ENCODE peak calls at places on chromosomes 7 and 10, in six cellular contexts. One of them, this sample, is unnamed.

GRCh38 chr7:85415743-85416142 is 228.9 kb upstream of the SEMA3D start:
- DNase-seq in neural progenitor cell: no peak
- DNase-seq in psoas muscle: no peak
- DNase-seq in fibroblast of mammary gland: no peak
- DNase-seq in Peyer's patch: no peak
- DNase-seq in pancreas: no peak
- DNase-seq in this sample: no peak

GRCh38 chr7:41051062-41051461 is 651.8 kb downstream of the INHBA start:
- DNase-seq in Peyer's patch: no peak
- DNase-seq in fibroblast of mammary gland: no peak
- DNase-seq in neural progenitor cell: no peak
- DNase-seq in psoas muscle: no peak
- DNase-seq in pancreas: no peak
- DNase-seq in this sample: no peak

GRCh38 chr7:111388912-111389311 is 173.4 kb downstream of the IMMP2L start:
- DNase-seq in fibroblast of mammary gland: no peak
- DNase-seq in Peyer's patch: no peak
- DNase-seq in neural progenitor cell: no peak
- DNase-seq in psoas muscle: no peak
- DNase-seq in pancreas: no peak
- DNase-seq in this sample: no peak

GRCh38 chr7:1779445-1779844 is 109.4 kb downstream of the ELFN1 start:
- DNase-seq in fibroblast of mammary gland: no peak
- DNase-seq in pancreas: no peak
- DNase-seq in neural progenitor cell: no peak
- DNase-seq in Peyer's patch: peak
- DNase-seq in psoas muscle: no peak
- DNase-seq in this sample: no peak

GRCh38 chr10:91681361-91682276 is 48.7 kb upstream of the PPP1R3C start:
- DNase-seq in neural progenitor cell: no peak
- DNase-seq in psoas muscle: no peak
- DNase-seq in pancreas: no peak
- DNase-seq in fibroblast of mammary gland: peak
- DNase-seq in Peyer's patch: no peak
- DNase-seq in this sample: peak

GRCh38 chr7:56447864-56448693 is 331.9 kb upstream of the NUPR2 start:
- DNase-seq in neural progenitor cell: no peak
- DNase-seq in Peyer's patch: no peak
- DNase-seq in pancreas: no peak
- DNase-seq in psoas muscle: peak
- DNase-seq in fibroblast of mammary gland: peak
- DNase-seq in this sample: no peak

GRCh38 chr10:49360271-49361177 is 35.4 kb downstream of the DRGX start:
- DNase-seq in Peyer's patch: no peak
- DNase-seq in pancreas: no peak
- DNase-seq in neural progenitor cell: no peak
- DNase-seq in fibroblast of mammary gland: no peak
- DNase-seq in psoas muscle: no peak
- DNase-seq in this sample: no peak

GRCh38 chr7:138755331-138755747 is 42.5 kb upstream of the TMEM213 start:
- DNase-seq in pancreas: no peak
- DNase-seq in neural progenitor cell: peak
- DNase-seq in fibroblast of mammary gland: no peak
- DNase-seq in psoas muscle: no peak
- DNase-seq in Peyer's patch: no peak
- DNase-seq in this sample: no peak

GRCh38 chr10:17056781-17057191 is 72.8 kb downstream of the CUBN start:
- DNase-seq in neural progenitor cell: no peak
- DNase-seq in Peyer's patch: no peak
- DNase-seq in fibroblast of mammary gland: peak
- DNase-seq in psoas muscle: no peak
- DNase-seq in pancreas: no peak
- DNase-seq in this sample: peak

GRCh38 chr10:132742837-132743194 is 43.1 kb downstream of the NKX6-2 start:
- DNase-seq in Peyer's patch: no peak
- DNase-seq in pancreas: no peak
- DNase-seq in fibroblast of mammary gland: no peak
- DNase-seq in psoas muscle: no peak
- DNase-seq in neural progenitor cell: peak
- DNase-seq in this sample: no peak

GRCh38 chr10:132443605-132443997 is 46.6 kb downstream of the PWWP2B start:
- DNase-seq in neural progenitor cell: no peak
- DNase-seq in pancreas: no peak
- DNase-seq in Peyer's patch: peak
- DNase-seq in psoas muscle: no peak
- DNase-seq in fibroblast of mammary gland: peak
- DNase-seq in this sample: peak

GRCh38 chr10:110502072-110502845 is 4.6 kb downstream of the DUSP5 start:
- DNase-seq in neural progenitor cell: no peak
- DNase-seq in fibroblast of mammary gland: peak
- DNase-seq in Peyer's patch: no peak
- DNase-seq in psoas muscle: no peak
- DNase-seq in pancreas: no peak
- DNase-seq in this sample: peak

GRCh38 chr10:126135939-126136595 is 239.7 kb downstream of the FANK1 start:
- DNase-seq in fibroblast of mammary gland: no peak
- DNase-seq in Peyer's patch: no peak
- DNase-seq in pancreas: no peak
- DNase-seq in psoas muscle: no peak
- DNase-seq in neural progenitor cell: no peak
- DNase-seq in this sample: no peak

GRCh38 chr7:93117852-93118530 is at the start of gene SAMD9:
- DNase-seq in pancreas: peak
- DNase-seq in fibroblast of mammary gland: peak
- DNase-seq in psoas muscle: no peak
- DNase-seq in neural progenitor cell: no peak
- DNase-seq in Peyer's patch: peak
- DNase-seq in this sample: peak

GRCh38 chr7:98295467-98296220 is 14.2 kb downstream of the BRI3 start:
- DNase-seq in Peyer's patch: no peak
- DNase-seq in psoas muscle: peak
- DNase-seq in neural progenitor cell: no peak
- DNase-seq in fibroblast of mammary gland: no peak
- DNase-seq in pancreas: no peak
- DNase-seq in this sample: no peak

GRCh38 chr10:86535057-86535882 is 13.7 kb upstream of the WAPL start:
- DNase-seq in fibroblast of mammary gland: peak
- DNase-seq in psoas muscle: peak
- DNase-seq in Peyer's patch: peak
- DNase-seq in neural progenitor cell: peak
- DNase-seq in pancreas: peak
- DNase-seq in this sample: peak

GRCh38 chr10:133260895-133261725 is 15.6 kb downstream of the ADAM8 start:
- DNase-seq in psoas muscle: peak
- DNase-seq in fibroblast of mammary gland: peak
- DNase-seq in neural progenitor cell: peak
- DNase-seq in pancreas: peak
- DNase-seq in Peyer's patch: peak
- DNase-seq in this sample: peak

GRCh38 chr10:33913194-33913593 is 578.7 kb upstream of the NRP1 start:
- DNase-seq in psoas muscle: no peak
- DNase-seq in neural progenitor cell: no peak
- DNase-seq in Peyer's patch: no peak
- DNase-seq in fibroblast of mammary gland: peak
- DNase-seq in pancreas: no peak
- DNase-seq in this sample: peak

GRCh38 chr10:61981460-61981859 is 80.0 kb downstream of the ARID5B start:
- DNase-seq in psoas muscle: no peak
- DNase-seq in Peyer's patch: no peak
- DNase-seq in pancreas: no peak
- DNase-seq in fibroblast of mammary gland: no peak
- DNase-seq in neural progenitor cell: no peak
- DNase-seq in this sample: no peak

GRCh38 chr7:725223-726005 is 1.1 kb upstream of the DNAAF5 start:
- DNase-seq in pancreas: no peak
- DNase-seq in Peyer's patch: no peak
- DNase-seq in neural progenitor cell: no peak
- DNase-seq in fibroblast of mammary gland: peak
- DNase-seq in psoas muscle: no peak
- DNase-seq in this sample: peak

GRCh38 chr7:19213746-19214145 is 68.5 kb upstream of the FERD3L start:
- DNase-seq in psoas muscle: no peak
- DNase-seq in fibroblast of mammary gland: no peak
- DNase-seq in pancreas: no peak
- DNase-seq in Peyer's patch: no peak
- DNase-seq in neural progenitor cell: no peak
- DNase-seq in this sample: no peak

DNA sequence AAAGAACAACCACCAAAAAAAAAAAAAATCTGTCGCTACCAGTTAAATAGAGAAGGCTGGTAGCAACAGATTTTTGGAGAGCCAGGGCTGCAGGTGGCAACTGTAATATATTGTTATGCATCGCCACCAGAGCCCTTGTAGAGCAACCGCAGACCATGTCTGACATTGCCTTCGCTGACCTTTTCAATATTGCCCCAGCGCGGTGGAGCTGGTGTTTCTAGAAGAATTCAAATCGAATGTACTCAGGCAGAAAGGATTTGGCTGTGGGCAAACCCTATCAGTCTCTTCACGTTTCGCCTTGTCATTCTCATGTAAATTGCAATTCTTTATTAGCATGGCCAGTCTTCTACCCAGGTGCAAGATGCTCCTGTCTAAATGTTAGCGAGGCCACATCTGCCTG is 490.2 kb upstream of the AUTS2 start:
- DNase-seq in neural progenitor cell: peak
- DNase-seq in psoas muscle: no peak
- DNase-seq in Peyer's patch: no peak
- DNase-seq in pancreas: no peak
- DNase-seq in fibroblast of mammary gland: no peak
- DNase-seq in this sample: no peak
- H3K4me3 ChIP-seq in neural progenitor cell: no peak
- H3K4me3 ChIP-seq in psoas muscle: no peak
- H3K4me3 ChIP-seq in Peyer's patch: no peak
- H3K4me3 ChIP-seq in pancreas: no peak
- H3K4me3 ChIP-seq in fibroblast of mammary gland: no peak
- H3K4me3 ChIP-seq in this sample: no peak

GRCh38 chr7:144100607-144101006 is 8.8 kb upstream of the OR2A2 start:
- DNase-seq in Peyer's patch: no peak
- DNase-seq in psoas muscle: no peak
- DNase-seq in pancreas: no peak
- DNase-seq in fibroblast of mammary gland: no peak
- DNase-seq in neural progenitor cell: no peak
- DNase-seq in this sample: no peak

GRCh38 chr7:144102041-144102440 is 7.3 kb upstream of the OR2A2 start:
- DNase-seq in neural progenitor cell: no peak
- DNase-seq in fibroblast of mammary gland: no peak
- DNase-seq in pancreas: no peak
- DNase-seq in psoas muscle: no peak
- DNase-seq in Peyer's patch: no peak
- DNase-seq in this sample: no peak

GRCh38 chr7:144098776-144099175 is 10.6 kb upstream of the OR2A2 start:
- DNase-seq in fibroblast of mammary gland: no peak
- DNase-seq in pancreas: no peak
- DNase-seq in neural progenitor cell: no peak
- DNase-seq in Peyer's patch: no peak
- DNase-seq in psoas muscle: no peak
- DNase-seq in this sample: no peak
- TF ChIP-seq CTCF in fibroblast of mammary gland: no peak
- TF ChIP-seq CTCF in pancreas: no peak
- TF ChIP-seq CTCF in neural progenitor cell: no peak
- TF ChIP-seq CTCF in Peyer's patch: no peak
- TF ChIP-seq CTCF in psoas muscle: no peak
- TF ChIP-seq CTCF in this sample: no peak

DNA sequence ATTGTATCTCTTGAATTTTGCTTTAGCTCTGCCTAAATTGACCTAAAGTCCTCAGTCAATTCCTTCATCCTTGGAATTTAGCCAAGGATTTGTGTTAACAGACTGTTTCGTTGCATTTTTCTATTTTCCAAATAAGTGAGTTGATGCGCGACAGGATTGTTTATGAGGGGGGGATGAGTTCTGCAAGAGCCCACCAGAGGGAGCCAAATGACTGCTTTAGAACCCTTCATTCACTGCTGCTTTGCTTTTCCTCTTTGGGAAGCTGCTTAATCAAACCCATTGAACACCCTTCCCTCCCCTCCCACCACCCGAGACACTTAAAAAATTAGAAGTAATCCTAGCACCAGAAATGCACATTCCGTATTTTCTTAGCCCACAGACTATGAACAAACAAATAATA is 33.7 kb upstream of the PTF1A start:
- DNase-seq in pancreas: peak
- DNase-seq in Peyer's patch: peak
- DNase-seq in neural progenitor cell: peak
- DNase-seq in fibroblast of mammary gland: peak
- DNase-seq in psoas muscle: no peak
- DNase-seq in this sample: peak
- H3K4me3 ChIP-seq in pancreas: no peak
- H3K4me3 ChIP-seq in Peyer's patch: no peak
- H3K4me3 ChIP-seq in neural progenitor cell: peak
- H3K4me3 ChIP-seq in fibroblast of mammary gland: no peak
- H3K4me3 ChIP-seq in psoas muscle: no peak
- H3K4me3 ChIP-seq in this sample: no peak

GRCh38 chr7:36010656-36011587 is 142.1 kb upstream of the EEPD1 start:
- DNase-seq in psoas muscle: no peak
- DNase-seq in pancreas: no peak
- DNase-seq in Peyer's patch: no peak
- DNase-seq in fibroblast of mammary gland: no peak
- DNase-seq in neural progenitor cell: no peak
- DNase-seq in this sample: no peak
- TF ChIP-seq CTCF in psoas muscle: no peak
- TF ChIP-seq CTCF in pancreas: no peak
- TF ChIP-seq CTCF in Peyer's patch: no peak
- TF ChIP-seq CTCF in fibroblast of mammary gland: no peak
- TF ChIP-seq CTCF in neural progenitor cell: no peak
- TF ChIP-seq CTCF in this sample: no peak

DNA sequence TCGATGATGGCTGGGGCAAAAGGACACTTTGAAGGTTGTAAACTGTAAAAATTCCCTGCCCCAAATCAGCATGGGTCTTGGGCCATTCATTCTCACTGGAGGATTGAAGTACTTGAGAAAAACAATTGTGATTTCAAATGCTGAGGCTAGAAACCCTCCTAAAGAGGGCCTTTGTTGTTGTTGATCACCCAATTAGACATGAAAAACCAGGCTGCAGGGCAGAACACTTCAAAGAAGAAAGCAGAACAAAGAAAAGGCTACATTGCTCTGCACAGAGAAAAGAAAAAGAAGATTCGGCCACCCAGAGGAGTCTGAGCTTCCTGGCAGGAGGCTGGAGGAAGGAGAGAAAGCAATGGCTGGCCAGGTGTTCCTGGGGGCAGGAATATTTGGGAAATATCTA is 143.1 kb downstream of the NPY start:
- DNase-seq in Peyer's patch: no peak
- DNase-seq in neural progenitor cell: peak
- DNase-seq in psoas muscle: no peak
- DNase-seq in fibroblast of mammary gland: no peak
- DNase-seq in pancreas: no peak
- DNase-seq in this sample: no peak
- H3K4me3 ChIP-seq in Peyer's patch: no peak
- H3K4me3 ChIP-seq in neural progenitor cell: peak
- H3K4me3 ChIP-seq in psoas muscle: no peak
- H3K4me3 ChIP-seq in fibroblast of mammary gland: no peak
- H3K4me3 ChIP-seq in pancreas: no peak
- H3K4me3 ChIP-seq in this sample: no peak

GRCh38 chr7:11373546-11374142 is 400.0 kb downstream of the PHF14 start:
- DNase-seq in neural progenitor cell: peak
- DNase-seq in psoas muscle: no peak
- DNase-seq in pancreas: no peak
- DNase-seq in Peyer's patch: no peak
- DNase-seq in fibroblast of mammary gland: peak
- DNase-seq in this sample: peak
- TF ChIP-seq CTCF in neural progenitor cell: peak
- TF ChIP-seq CTCF in psoas muscle: peak
- TF ChIP-seq CTCF in pancreas: peak
- TF ChIP-seq CTCF in Peyer's patch: peak
- TF ChIP-seq CTCF in fibroblast of mammary gland: peak
- TF ChIP-seq CTCF in this sample: peak